ENCODE peak calls at places on chromosome 7, in seven cellular contexts. One of them, this sample, is unnamed.

GRCh38 chr7:158396982-158397862 is 190.4 kb downstream of the PTPRN2 start:
- DNase-seq in SHP77: no peak
- DNase-seq in dermis microvascular lymphatic vessel endothelial cell: no peak
- DNase-seq in posterior vena cava: no peak
- DNase-seq in right atrium auricular region: no peak
- DNase-seq in NCI-H2081: no peak
- DNase-seq in CD8-positive, alpha-beta memory T cell: no peak
- DNase-seq in this sample: no peak

GRCh38 chr7:150946826-150947750 is 31.0 kb downstream of the KCNH2 start:
- DNase-seq in NCI-H2081: no peak
- DNase-seq in SHP77: no peak
- DNase-seq in right atrium auricular region: no peak
- DNase-seq in posterior vena cava: peak
- DNase-seq in CD8-positive, alpha-beta memory T cell: no peak
- DNase-seq in dermis microvascular lymphatic vessel endothelial cell: no peak
- DNase-seq in this sample: peak

GRCh38 chr7:6284055-6284400 is 11.6 kb upstream of the CYTH3 start:
- DNase-seq in NCI-H2081: no peak
- DNase-seq in dermis microvascular lymphatic vessel endothelial cell: peak
- DNase-seq in right atrium auricular region: no peak
- DNase-seq in SHP77: no peak
- DNase-seq in posterior vena cava: no peak
- DNase-seq in CD8-positive, alpha-beta memory T cell: no peak
- DNase-seq in this sample: no peak

GRCh38 chr7:91330378-91331295 is 66.4 kb downstream of the FZD1 start:
- DNase-seq in dermis microvascular lymphatic vessel endothelial cell: no peak
- DNase-seq in right atrium auricular region: no peak
- DNase-seq in SHP77: no peak
- DNase-seq in NCI-H2081: no peak
- DNase-seq in CD8-positive, alpha-beta memory T cell: no peak
- DNase-seq in posterior vena cava: no peak
- DNase-seq in this sample: no peak

GRCh38 chr7:1706381-1706720 is 36.3 kb downstream of the ELFN1 start:
- DNase-seq in SHP77: no peak
- DNase-seq in posterior vena cava: peak
- DNase-seq in CD8-positive, alpha-beta memory T cell: no peak
- DNase-seq in dermis microvascular lymphatic vessel endothelial cell: no peak
- DNase-seq in right atrium auricular region: no peak
- DNase-seq in NCI-H2081: no peak
- DNase-seq in this sample: no peak

GRCh38 chr7:74521855-74522254 is 68.1 kb downstream of the GTF2IRD1 start:
- DNase-seq in CD8-positive, alpha-beta memory T cell: no peak
- DNase-seq in SHP77: no peak
- DNase-seq in NCI-H2081: no peak
- DNase-seq in dermis microvascular lymphatic vessel endothelial cell: no peak
- DNase-seq in right atrium auricular region: no peak
- DNase-seq in posterior vena cava: no peak
- DNase-seq in this sample: no peak

GRCh38 chr7:149885191-149886017 is 11.6 kb downstream of the ATP6V0E2 start:
- DNase-seq in CD8-positive, alpha-beta memory T cell: no peak
- DNase-seq in dermis microvascular lymphatic vessel endothelial cell: no peak
- DNase-seq in right atrium auricular region: no peak
- DNase-seq in NCI-H2081: no peak
- DNase-seq in posterior vena cava: peak
- DNase-seq in SHP77: no peak
- DNase-seq in this sample: no peak

GRCh38 chr7:80725181-80725611 is 86.8 kb downstream of the CD36 start:
- DNase-seq in NCI-H2081: peak
- DNase-seq in CD8-positive, alpha-beta memory T cell: no peak
- DNase-seq in right atrium auricular region: no peak
- DNase-seq in posterior vena cava: no peak
- DNase-seq in dermis microvascular lymphatic vessel endothelial cell: no peak
- DNase-seq in SHP77: no peak
- DNase-seq in this sample: no peak

GRCh38 chr7:128738570-128739047 is 550 bp upstream of the CALU start:
- DNase-seq in right atrium auricular region: no peak
- DNase-seq in SHP77: no peak
- DNase-seq in posterior vena cava: no peak
- DNase-seq in NCI-H2081: no peak
- DNase-seq in CD8-positive, alpha-beta memory T cell: no peak
- DNase-seq in dermis microvascular lymphatic vessel endothelial cell: no peak
- DNase-seq in this sample: no peak

GRCh38 chr7:13457790-13458189 is 531.7 kb downstream of the ETV1 start:
- DNase-seq in dermis microvascular lymphatic vessel endothelial cell: no peak
- DNase-seq in NCI-H2081: peak
- DNase-seq in SHP77: peak
- DNase-seq in right atrium auricular region: no peak
- DNase-seq in CD8-positive, alpha-beta memory T cell: no peak
- DNase-seq in posterior vena cava: no peak
- DNase-seq in this sample: no peak

GRCh38 chr7:98551541-98552273 is 65.4 kb upstream of the NPTX2 start:
- DNase-seq in dermis microvascular lymphatic vessel endothelial cell: peak
- DNase-seq in posterior vena cava: no peak
- DNase-seq in CD8-positive, alpha-beta memory T cell: no peak
- DNase-seq in right atrium auricular region: no peak
- DNase-seq in NCI-H2081: no peak
- DNase-seq in SHP77: no peak
- DNase-seq in this sample: no peak

GRCh38 chr7:28808786-28809533 is 149.2 kb downstream of the TRIL start:
- DNase-seq in SHP77: no peak
- DNase-seq in dermis microvascular lymphatic vessel endothelial cell: no peak
- DNase-seq in NCI-H2081: no peak
- DNase-seq in right atrium auricular region: no peak
- DNase-seq in CD8-positive, alpha-beta memory T cell: no peak
- DNase-seq in posterior vena cava: no peak
- DNase-seq in this sample: no peak

GRCh38 chr7:131294553-131294952 is 33.1 kb upstream of the MKLN1 start:
- DNase-seq in posterior vena cava: no peak
- DNase-seq in NCI-H2081: no peak
- DNase-seq in right atrium auricular region: no peak
- DNase-seq in dermis microvascular lymphatic vessel endothelial cell: no peak
- DNase-seq in CD8-positive, alpha-beta memory T cell: no peak
- DNase-seq in SHP77: no peak
- DNase-seq in this sample: no peak

GRCh38 chr7:23196306-23196705 is 14.5 kb downstream of the NUP42 start:
- DNase-seq in NCI-H2081: no peak
- DNase-seq in CD8-positive, alpha-beta memory T cell: no peak
- DNase-seq in right atrium auricular region: no peak
- DNase-seq in posterior vena cava: no peak
- DNase-seq in SHP77: no peak
- DNase-seq in dermis microvascular lymphatic vessel endothelial cell: no peak
- DNase-seq in this sample: no peak

GRCh38 chr7:12323415-12323814 is 80.2 kb downstream of the VWDE start:
- DNase-seq in NCI-H2081: no peak
- DNase-seq in dermis microvascular lymphatic vessel endothelial cell: no peak
- DNase-seq in posterior vena cava: no peak
- DNase-seq in right atrium auricular region: no peak
- DNase-seq in CD8-positive, alpha-beta memory T cell: no peak
- DNase-seq in SHP77: no peak
- DNase-seq in this sample: no peak

GRCh38 chr7:88256906-88257305 is 37.1 kb upstream of the SRI start:
- DNase-seq in right atrium auricular region: no peak
- DNase-seq in NCI-H2081: no peak
- DNase-seq in posterior vena cava: no peak
- DNase-seq in dermis microvascular lymphatic vessel endothelial cell: no peak
- DNase-seq in CD8-positive, alpha-beta memory T cell: no peak
- DNase-seq in SHP77: no peak
- DNase-seq in this sample: no peak

GRCh38 chr7:42227523-42227922 is 9.5 kb downstream of the GLI3 start:
- DNase-seq in NCI-H2081: no peak
- DNase-seq in dermis microvascular lymphatic vessel endothelial cell: no peak
- DNase-seq in SHP77: no peak
- DNase-seq in CD8-positive, alpha-beta memory T cell: no peak
- DNase-seq in posterior vena cava: no peak
- DNase-seq in right atrium auricular region: no peak
- DNase-seq in this sample: no peak

GRCh38 chr7:48755061-48755555 is 169.2 kb upstream of the CDC14C start:
- DNase-seq in SHP77: no peak
- DNase-seq in dermis microvascular lymphatic vessel endothelial cell: no peak
- DNase-seq in right atrium auricular region: no peak
- DNase-seq in CD8-positive, alpha-beta memory T cell: no peak
- DNase-seq in NCI-H2081: no peak
- DNase-seq in posterior vena cava: no peak
- DNase-seq in this sample: no peak

GRCh38 chr7:19928247-19928646 is 154.8 kb upstream of the TMEM196 start:
- DNase-seq in right atrium auricular region: no peak
- DNase-seq in posterior vena cava: no peak
- DNase-seq in NCI-H2081: no peak
- DNase-seq in CD8-positive, alpha-beta memory T cell: no peak
- DNase-seq in dermis microvascular lymphatic vessel endothelial cell: no peak
- DNase-seq in SHP77: no peak
- DNase-seq in this sample: no peak

GRCh38 chr7:115754226-115754625 is 276.3 kb downstream of the TFEC start:
- DNase-seq in posterior vena cava: no peak
- DNase-seq in right atrium auricular region: no peak
- DNase-seq in NCI-H2081: no peak
- DNase-seq in dermis microvascular lymphatic vessel endothelial cell: no peak
- DNase-seq in CD8-positive, alpha-beta memory T cell: no peak
- DNase-seq in SHP77: no peak
- DNase-seq in this sample: no peak

GRCh38 chr7:32564542-32564941 is 69.3 kb downstream of the AVL9 start:
- DNase-seq in dermis microvascular lymphatic vessel endothelial cell: peak
- DNase-seq in SHP77: peak
- DNase-seq in right atrium auricular region: no peak
- DNase-seq in posterior vena cava: no peak
- DNase-seq in NCI-H2081: no peak
- DNase-seq in CD8-positive, alpha-beta memory T cell: no peak
- DNase-seq in this sample: no peak

GRCh38 chr7:48140001-48140681 is 31.1 kb upstream of the ABCA13 start:
- DNase-seq in right atrium auricular region: no peak
- DNase-seq in SHP77: peak
- DNase-seq in CD8-positive, alpha-beta memory T cell: no peak
- DNase-seq in posterior vena cava: no peak
- DNase-seq in NCI-H2081: peak
- DNase-seq in dermis microvascular lymphatic vessel endothelial cell: peak
- DNase-seq in this sample: no peak

GRCh38 chr7:138945169-138945568 is 36.0 kb downstream of the KIAA1549 start:
- DNase-seq in right atrium auricular region: no peak
- DNase-seq in dermis microvascular lymphatic vessel endothelial cell: no peak
- DNase-seq in posterior vena cava: no peak
- DNase-seq in SHP77: peak
- DNase-seq in CD8-positive, alpha-beta memory T cell: no peak
- DNase-seq in NCI-H2081: no peak
- DNase-seq in this sample: no peak

This sample was measured in sigmoid colon.